ENCODE peak calls at places on chromosomes 11 and 22, in seven cellular contexts. E, Q, L, T, G, F and B are unnamed samples. For H3K9me3, the result is how much of the 10 kb centered on the place peaks cover.

GRCh38 chr11:28482666-28483065 is 374.5 kb downstream of the METTL15 start:
- DNase-seq in E (no peak), Q (no peak), L (no peak), T (no peak), G (no peak), F (no peak), B (no peak)

GRCh38 chr11:2912498-2912897 is 16.7 kb downstream of the PHLDA2 start:
- DNase-seq in E (peak), Q (no peak), L (no peak), T (no peak), G (peak), F (no peak), B (peak)

GRCh38 chr11:99015634-99016454 is 4.9 kb upstream of the CNTN5 start:
- DNase-seq in E (no peak), Q (peak), L (peak), T (no peak), G (peak), F (no peak), B (peak)

GRCh38 chr22:23820748-23821211 is 18.0 kb downstream of the DERL3 start:
- DNase-seq in E (peak), Q (no peak), L (no peak), T (no peak), G (no peak), F (no peak), B (no peak)

GRCh38 chr11:102946237-102946636 is 9.3 kb downstream of the MMP13 start:
- DNase-seq in E (no peak), Q (no peak), L (no peak), T (no peak), G (no peak), F (no peak), B (no peak)

GRCh38 chr11:61650781-61651571 is 29.2 kb upstream of the DAGLA start:
- DNase-seq in E (no peak), Q (no peak), L (no peak), T (no peak), G (peak), F (peak), B (no peak)

GRCh38 chr22:49639956-49640355 is 187.7 kb downstream of the BRD1 start:
- DNase-seq in E (no peak), Q (no peak), L (no peak), T (no peak), G (no peak), F (no peak), B (no peak)

GRCh38 chr11:98772799-98773198 is 247.9 kb upstream of the CNTN5 start:
- DNase-seq in E (no peak), Q (no peak), L (no peak), T (no peak), G (no peak), F (no peak), B (no peak)

GRCh38 chr11:73614591-73614990 is 16.7 kb upstream of the FAM168A start:
- DNase-seq in E (no peak), Q (no peak), L (no peak), T (no peak), G (no peak), F (no peak), B (no peak)

GRCh38 chr11:130897262-130898182 is 18.8 kb downstream of the SNX19 start:
- DNase-seq in E (peak), Q (peak), L (no peak), T (peak), G (peak), F (no peak), B (no peak)

GRCh38 chr11:76232026-76232665 is 25.8 kb upstream of the WNT11 start:
- DNase-seq in E (no peak), Q (no peak), L (peak), T (no peak), G (no peak), F (no peak), B (no peak)

GRCh38 chr11:79439893-79440450 is 858 bp downstream of the TENM4 start:
- DNase-seq in E (peak), Q (no peak), L (no peak), T (no peak), G (no peak), F (no peak), B (no peak)

GRCh38 chr11:102010776-102011500 is 36.3 kb upstream of the CFAP300 start:
- DNase-seq in E (peak), Q (peak), L (no peak), T (peak), G (peak), F (peak), B (peak)

GRCh38 chr11:110979696-110980095 is 265.8 kb upstream of the POU2AF2 start:
- DNase-seq in E (no peak), Q (no peak), L (no peak), T (no peak), G (no peak), F (no peak), B (no peak)

GRCh38 chr11:23405350-23405937 is 545.2 kb upstream of the CCDC179 start:
- DNase-seq in E (no peak), Q (no peak), L (no peak), T (no peak), G (no peak), F (no peak), B (no peak)

GRCh38 chr22:49812838-49813237 is 14.8 kb downstream of the BRD1 start:
- DNase-seq in E (no peak), Q (no peak), L (no peak), T (no peak), G (no peak), F (no peak), B (no peak)

GRCh38 chr11:38553033-38553432 is 1955.0 kb upstream of the RAG2 start:
- DNase-seq in E (no peak), Q (peak), L (no peak), T (no peak), G (no peak), F (no peak), B (no peak)

GRCh38 chr11:7577883-7578242 is 64.1 kb downstream of the PPFIBP2 start:
- DNase-seq in E (no peak), Q (no peak), L (no peak), T (no peak), G (no peak), F (no peak), B (no peak)

GRCh38 chr11:73198677-73199076 is 19.4 kb upstream of the P2RY2 start:
- DNase-seq in E (no peak), Q (no peak), L (no peak), T (no peak), G (no peak), F (no peak), B (no peak)

GRCh38 chr11:86068951-86069407 is at the start of gene PICALM:
- DNase-seq in E (peak), Q (peak), L (peak), T (peak), G (peak), F (peak), B (peak)

GRCh38 chr22:17436382-17436951 is 67.2 kb downstream of the CECR2 start:
- DNase-seq in E (no peak), Q (no peak), L (no peak), T (no peak), G (no peak), F (no peak), B (no peak)

GRCh38 chr11:12143461-12144258 is 33.3 kb downstream of the MICAL2 start:
- DNase-seq in E (no peak), Q (no peak), L (no peak), T (no peak), G (no peak), F (no peak), B (no peak)

GRCh38 chr11:16191212-16191851 is 165.0 kb downstream of the SOX6 start:
- DNase-seq in E (no peak), Q (no peak), L (no peak), T (no peak), G (no peak), F (no peak), B (no peak)

GRCh38 chr22:39654959-39655579 is 84.5 kb downstream of the CACNA1I start:
- DNase-seq in E (no peak), Q (no peak), L (no peak), T (no peak), G (no peak), F (no peak), B (no peak)

GRCh38 chr22:36330655-36331305 is 57.0 kb downstream of the MYH9 start:
- DNase-seq in E (peak), Q (no peak), L (no peak), T (peak), G (peak), F (no peak), B (no peak)

GRCh38 chr11:1482581-1483444 is 3.8 kb downstream of the MOB2 start:
- DNase-seq in E (peak), Q (no peak), L (no peak), T (no peak), G (no peak), F (no peak), B (no peak)

GRCh38 chr22:28063656-28064055 is 144.6 kb upstream of the PITPNB start:
- DNase-seq in E (no peak), Q (no peak), L (no peak), T (no peak), G (no peak), F (peak), B (no peak)

GRCh38 chr11:68690671-68691401 is 6.5 kb downstream of the GAL start:
- DNase-seq in E (no peak), Q (no peak), L (peak), T (no peak), G (no peak), F (no peak), B (no peak)

GRCh38 chr11:50394017-50394416 is 361.3 kb downstream of the OR4C45 start:
- DNase-seq in E (no peak), Q (no peak), L (no peak), T (no peak), G (no peak), F (no peak), B (no peak)
- H3K9me3 ChIP-seq in E (under half), Q (under half), L (under half), T (half or more), G (under half), F (under half), B (under half)

GRCh38 chr11:41879186-41879738 is 419.8 kb upstream of the LRRC4C start:
- DNase-seq in E (no peak), Q (no peak), L (no peak), T (no peak), G (no peak), F (no peak), B (peak)
- H3K9me3 ChIP-seq in E (under half), Q (under half), L (under half), T (under half), G (under half), F (under half), B (under half)

GRCh38 chr22:47289316-47289985 is 527.0 kb downstream of the TBC1D22A start:
- DNase-seq in E (no peak), Q (no peak), L (no peak), T (no peak), G (no peak), F (no peak), B (no peak)
- H3K9me3 ChIP-seq in E (under half), Q (under half), L (under half), T (under half), G (under half), F (under half), B (under half)

DNA sequence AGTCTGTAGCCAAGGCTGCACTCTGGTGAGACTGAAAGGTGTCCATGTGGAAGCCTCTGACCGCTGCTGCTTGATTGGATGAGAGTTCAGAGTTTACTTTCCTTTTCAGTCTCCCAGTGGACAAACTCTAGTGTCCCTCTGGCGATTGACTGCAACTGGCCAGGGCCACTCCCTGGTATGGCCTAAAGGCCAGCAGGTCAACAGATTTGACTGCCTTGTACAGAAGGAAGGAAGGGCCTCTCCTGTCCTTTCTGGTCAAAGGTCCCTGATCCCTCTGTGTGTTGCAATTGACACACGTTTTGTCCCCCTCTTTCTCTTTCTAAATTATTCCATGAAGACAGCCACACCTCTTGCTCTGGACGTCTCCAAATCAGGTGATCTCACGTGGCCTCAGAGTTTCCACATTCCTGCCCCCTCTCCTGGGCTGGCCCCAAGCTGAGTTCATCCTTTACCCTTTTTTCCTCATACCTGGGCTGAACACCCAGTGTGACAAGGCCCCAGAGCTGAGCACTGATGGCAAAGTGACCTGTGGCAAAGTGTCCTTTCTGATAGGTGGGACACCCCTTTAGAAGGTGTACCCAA is 18.7 kb upstream of the FBLN1 start:
- DNase-seq in E (no peak), Q (no peak), L (no peak), T (no peak), G (no peak), F (no peak), B (no peak)
- H3K9me3 ChIP-seq in E (under half), Q (under half), L (under half), T (under half), G (under half), F (under half), B (under half)

DNA sequence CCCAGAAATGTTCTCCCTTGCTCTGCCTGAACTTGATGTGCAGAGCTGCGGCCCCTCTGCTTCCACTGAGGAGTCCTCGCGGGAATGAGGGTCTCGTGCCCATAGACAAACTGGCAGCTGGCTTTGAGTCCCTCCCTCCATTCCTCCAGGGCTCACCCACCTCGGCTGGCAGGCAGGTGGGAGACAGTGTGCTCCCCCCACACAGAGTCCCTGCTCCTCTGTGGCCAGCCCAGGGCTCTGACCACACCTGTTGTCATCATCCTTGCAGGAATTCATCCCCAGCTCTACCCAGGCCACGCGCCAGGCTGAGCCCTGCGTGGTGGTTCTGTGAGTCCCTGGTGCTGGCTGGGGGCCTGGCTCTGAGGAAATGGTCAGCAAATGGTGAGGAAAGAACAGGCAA is 521.9 kb downstream of the TBC1D22A start:
- DNase-seq in E (no peak), Q (no peak), L (no peak), T (no peak), G (no peak), F (no peak), B (no peak)
- H3K9me3 ChIP-seq in E (under half), Q (under half), L (under half), T (under half), G (under half), F (under half), B (under half)

GRCh38 chr11:50074161-50074560 is 41.5 kb downstream of the OR4C45 start:
- DNase-seq in E (no peak), Q (no peak), L (no peak), T (no peak), G (no peak), F (no peak), B (no peak)

GRCh38 chr11:50078001-50078400 is 45.3 kb downstream of the OR4C45 start:
- DNase-seq in E (no peak), Q (no peak), L (no peak), T (no peak), G (no peak), F (no peak), B (no peak)

GRCh38 chr11:50077526-50077925 is 44.9 kb downstream of the OR4C45 start:
- DNase-seq in E (no peak), Q (no peak), L (no peak), T (no peak), G (no peak), F (no peak), B (no peak)

GRCh38 chr11:50073113-50074105 is 40.7 kb downstream of the OR4C45 start:
- DNase-seq in E (no peak), Q (no peak), L (no peak), T (no peak), G (no peak), F (no peak), B (no peak)

GRCh38 chr11:50075856-50076255 is 43.2 kb downstream of the OR4C45 start:
- DNase-seq in E (no peak), Q (no peak), L (no peak), T (no peak), G (no peak), F (no peak), B (no peak)
- H3K9me3 ChIP-seq in E (under half), Q (half or more), L (under half), T (under half), G (under half), F (under half), B (under half)

GRCh38 chr11:114624455-114625207 is 29.0 kb upstream of the NXPE4 start:
- DNase-seq in E (no peak), Q (no peak), L (no peak), T (no peak), G (no peak), F (no peak), B (no peak)
- H3K9me3 ChIP-seq in E (under half), Q (under half), L (under half), T (under half), G (under half), F (under half), B (under half)